ENCODE peak calls at places on chromosomes 2 and 18, in four cellular contexts. M is psoas muscle, W is esophagus muscularis mucosa, O is right cardiac atrium. I is an unnamed sample. For H3K4me1, the result is how much of the 10 kb centered on the place peaks cover.

GRCh38 chr18:79523738-79524180 is 128.0 kb downstream of the NFATC1 start:
- DNase-seq in M (no peak), W (no peak), O (no peak), I (no peak)

GRCh38 chr18:76985951-76986236 is 146.7 kb downstream of the MBP start:
- DNase-seq in M (no peak), W (no peak), O (no peak), I (no peak)

GRCh38 chr2:232376260-232376659 is 2.3 kb upstream of the ALPP start:
- DNase-seq in M (no peak), W (no peak), O (no peak), I (no peak)

GRCh38 chr18:48792141-48792540 is 158.6 kb downstream of the SMAD7 start:
- DNase-seq in M (no peak), W (no peak), O (no peak), I (peak)

GRCh38 chr2:33706410-33706809 is 107.3 kb upstream of the FAM98A start:
- DNase-seq in M (no peak), W (no peak), O (no peak), I (no peak)

GRCh38 chr2:65431417-65432226 is 777 bp downstream of the SPRED2 start:
- DNase-seq in M (peak), W (no peak), O (peak), I (peak)

GRCh38 chr2:135055182-135055786 is 3.2 kb downstream of the RAB3GAP1 start:
- DNase-seq in M (no peak), W (no peak), O (no peak), I (peak)

GRCh38 chr2:86633094-86633740 is 9.6 kb upstream of the RNF103 start:
- DNase-seq in M (no peak), W (no peak), O (peak), I (no peak)

GRCh38 chr2:11482473-11483031 is 16.6 kb upstream of the E2F6 start:
- DNase-seq in M (peak), W (no peak), O (peak), I (no peak)

GRCh38 chr18:341102-341501 is 73.3 kb upstream of the THOC1 start:
- DNase-seq in M (no peak), W (no peak), O (no peak), I (no peak)

GRCh38 chr2:25494626-25495025 is 152.9 kb upstream of the DNMT3A start:
- DNase-seq in M (no peak), W (no peak), O (no peak), I (no peak)

GRCh38 chr2:134260726-134261125 is 6.9 kb downstream of the MGAT5 start:
- DNase-seq in M (no peak), W (no peak), O (no peak), I (no peak)

GRCh38 chr18:3251963-3252277 is 4.3 kb downstream of the MYL12A start:
- DNase-seq in M (no peak), W (no peak), O (no peak), I (no peak)

GRCh38 chr2:67571785-67572718 is 174.9 kb downstream of the ETAA1 start:
- DNase-seq in M (no peak), W (no peak), O (no peak), I (no peak)

GRCh38 chr2:10909050-10909995 is 2.4 kb upstream of the KCNF1 start:
- DNase-seq in M (no peak), W (no peak), O (no peak), I (peak)

GRCh38 chr2:226445216-226445861 is 354.3 kb downstream of the IRS1 start:
- DNase-seq in M (no peak), W (no peak), O (no peak), I (no peak)

GRCh38 chr2:15940661-15941482 is 522 bp downstream of the MYCN start:
- DNase-seq in M (no peak), W (no peak), O (no peak), I (no peak)

GRCh38 chr18:8247700-8248099 is 361.5 kb upstream of the RAB12 start:
- DNase-seq in M (no peak), W (no peak), O (no peak), I (no peak)

GRCh38 chr2:47569658-47570398 is 166.9 kb downstream of the MSH2 start:
- DNase-seq in M (no peak), W (no peak), O (peak), I (no peak)

GRCh38 chr2:26654061-26654340 is 12.8 kb upstream of the CIB4 start:
- DNase-seq in M (no peak), W (no peak), O (no peak), I (peak)

GRCh38 chr2:11753886-11754704 is 7.7 kb downstream of the LPIN1 start:
- DNase-seq in M (peak), W (no peak), O (no peak), I (no peak)

GRCh38 chr2:224927671-224928173 is 114.5 kb downstream of the DOCK10 start:
- DNase-seq in M (no peak), W (no peak), O (no peak), I (peak)

GRCh38 chr2:70616168-70616694 is 62.6 kb upstream of the TGFA start:
- DNase-seq in M (no peak), W (no peak), O (no peak), I (no peak)

GRCh38 chr2:224183086-224183485 is 144.0 kb upstream of the SERPINE2 start:
- DNase-seq in M (no peak), W (no peak), O (no peak), I (no peak)

GRCh38 chr2:200814917-200815316 is 3.2 kb downstream of the BZW1 start:
- DNase-seq in M (no peak), W (no peak), O (no peak), I (no peak)

GRCh38 chr18:3457261-3457724 is 7.3 kb downstream of the TGIF1 start:
- DNase-seq in M (no peak), W (peak), O (no peak), I (no peak)

GRCh38 chr2:225272173-225272572 is 127.3 kb upstream of the NYAP2 start:
- DNase-seq in M (no peak), W (no peak), O (no peak), I (no peak)

GRCh38 chr2:224142397-224143312 is 103.6 kb upstream of the SERPINE2 start:
- DNase-seq in M (no peak), W (no peak), O (no peak), I (no peak)

GRCh38 chr2:2234398-2234797 is 96.7 kb downstream of the MYT1L start:
- DNase-seq in M (no peak), W (no peak), O (no peak), I (no peak)

GRCh38 chr2:174577967-174578589 is 19.5 kb downstream of the WIPF1 start:
- DNase-seq in M (no peak), W (no peak), O (no peak), I (no peak)

GRCh38 chr2:153235516-153235915 is 243.0 kb downstream of the RPRM start:
- DNase-seq in M (no peak), W (no peak), O (no peak), I (no peak)

GRCh38 chr18:3397031-3397750 is 52.8 kb upstream of the TGIF1 start:
- DNase-seq in M (no peak), W (no peak), O (no peak), I (no peak)

GRCh38 chr2:98749053-98749450 is 18.1 kb upstream of the MGAT4A start:
- DNase-seq in M (peak), W (no peak), O (no peak), I (peak)

GRCh38 chr2:95314964-95315611 is 17.9 kb downstream of the KCNIP3 start:
- DNase-seq in M (peak), W (no peak), O (peak), I (no peak)

GRCh38 chr2:73293534-73294171 is at the start of gene EGR4:
- DNase-seq in M (peak), W (no peak), O (peak), I (peak)

GRCh38 chr2:197135806-197136205 is 174.8 kb downstream of the ANKRD44 start:
- DNase-seq in M (no peak), W (no peak), O (no peak), I (no peak)

GRCh38 chr2:197137234-197137633 is 173.3 kb downstream of the ANKRD44 start:
- DNase-seq in M (no peak), W (no peak), O (no peak), I (no peak)

GRCh38 chr2:197138513-197138912 is 172.1 kb downstream of the ANKRD44 start:
- DNase-seq in M (no peak), W (no peak), O (no peak), I (no peak)

GRCh38 chr2:197137826-197138480 is 172.6 kb downstream of the ANKRD44 start:
- DNase-seq in M (no peak), W (no peak), O (no peak), I (no peak)

DNA sequence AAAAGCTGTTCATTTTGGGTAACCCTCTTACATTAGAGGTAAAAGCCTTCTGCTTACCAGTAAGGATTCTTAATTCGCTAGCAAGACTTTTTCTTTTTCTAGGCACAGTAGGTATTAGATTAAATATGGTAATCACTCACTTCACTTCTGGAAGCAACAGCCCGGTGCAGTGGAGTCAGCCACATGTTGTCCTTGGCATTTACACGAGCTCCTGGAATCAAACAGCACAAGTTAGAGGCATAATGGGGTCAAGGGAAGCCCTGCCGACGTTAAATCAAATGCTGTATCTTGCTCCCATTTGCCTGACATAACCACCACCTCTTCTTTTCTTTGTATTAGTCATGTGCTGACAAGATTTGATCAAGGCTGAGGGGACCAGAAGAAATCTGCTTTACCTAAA is 174.1 kb downstream of the ANKRD44 start:
- DNase-seq in M (no peak), W (no peak), O (no peak), I (no peak)
- H3K4me1 ChIP-seq in M (under half), W (under half), O (under half), I (under half)

GRCh38 chr2:130755234-130756040 is at the start of gene AMER3:
- DNase-seq in M (no peak), W (peak), O (peak), I (no peak)
- H3K4me3 ChIP-seq in M (peak), W (peak), O (peak), I (peak)

DNA sequence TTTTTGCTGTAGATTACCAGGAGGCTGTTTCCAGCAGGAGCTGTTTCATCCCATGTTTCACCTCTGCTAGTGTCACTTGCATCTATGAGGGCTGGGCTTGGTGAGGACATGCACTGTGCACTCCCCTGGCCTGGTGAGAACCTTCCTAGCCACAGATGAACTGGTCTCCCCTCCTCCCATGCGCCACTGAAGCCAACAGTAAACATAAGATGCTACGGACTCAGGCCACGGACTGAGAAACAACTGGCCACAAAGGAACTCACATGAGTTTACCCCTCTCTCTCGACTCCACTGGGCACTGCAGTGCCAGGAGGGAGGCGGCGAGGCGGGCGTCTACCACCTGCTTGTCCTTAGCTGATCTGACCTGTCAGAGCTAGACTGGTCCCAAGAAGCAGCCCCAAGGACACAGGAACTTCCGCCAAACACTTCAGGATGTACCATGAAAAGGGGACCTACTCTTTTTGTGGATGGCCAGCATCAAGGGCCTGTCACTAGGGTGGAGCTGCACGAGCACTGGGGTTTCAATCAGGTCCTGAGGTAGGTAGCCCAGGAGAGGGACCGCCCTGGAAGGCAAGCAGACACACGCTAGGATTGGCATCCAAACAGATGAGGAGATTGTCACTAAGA is 22.8 kb upstream of the HES6 start:
- DNase-seq in M (peak), W (no peak), O (no peak), I (no peak)
- H3K27ac ChIP-seq in M (peak), W (peak), O (no peak), I (peak)

DNA sequence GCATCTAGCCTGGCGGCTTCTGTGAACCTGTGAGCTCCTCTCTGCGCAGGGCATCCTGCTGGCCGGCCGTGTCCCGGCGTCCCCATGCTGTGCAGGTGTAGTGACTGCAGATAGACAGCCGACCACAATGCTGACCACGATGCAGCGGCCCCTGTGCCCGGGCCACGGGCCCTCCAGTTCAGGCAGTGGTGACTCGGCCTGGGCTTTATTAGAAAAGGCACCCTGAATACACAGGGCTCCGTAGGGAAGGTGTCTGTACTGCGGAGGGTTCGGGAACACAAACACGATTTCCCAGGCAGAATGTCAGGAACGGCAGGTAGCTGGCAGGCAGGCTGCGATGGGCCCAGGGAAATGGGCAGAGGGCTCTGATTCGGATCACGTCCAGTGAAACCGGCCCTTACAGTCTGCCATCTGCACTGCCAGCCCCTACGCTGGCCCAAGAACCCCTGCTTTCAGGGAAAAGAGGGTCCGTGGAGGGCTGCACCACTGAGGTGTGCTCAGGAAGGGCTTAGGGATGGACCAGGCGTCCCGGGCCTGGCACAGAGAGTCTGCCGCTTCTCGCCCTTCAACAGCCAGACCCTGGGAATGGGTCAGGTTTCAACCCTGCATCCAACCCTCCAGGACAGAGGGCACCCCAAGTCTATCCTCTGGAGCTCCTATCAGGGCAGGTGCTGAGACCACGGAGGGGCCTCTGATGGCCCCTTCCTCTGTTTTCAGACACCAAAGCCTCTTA is 196.5 kb downstream of the HDAC4 start:
- DNase-seq in M (peak), W (no peak), O (no peak), I (no peak)
- H3K4me1 ChIP-seq in M (half or more), W (half or more), O (under half), I (under half)

GRCh38 chr2:118091140-118091478 is 2.8 kb downstream of the INSIG2 start:
- DNase-seq in M (no peak), W (no peak), O (no peak), I (no peak)

GRCh38 chr2:118097657-118098056 is 9.4 kb downstream of the INSIG2 start:
- DNase-seq in M (no peak), W (no peak), O (no peak), I (no peak)

GRCh38 chr2:118095610-118096009 is 7.3 kb downstream of the INSIG2 start:
- DNase-seq in M (no peak), W (no peak), O (no peak), I (no peak)

GRCh38 chr2:118098307-118098706 is 10.0 kb downstream of the INSIG2 start:
- DNase-seq in M (no peak), W (no peak), O (no peak), I (no peak)

GRCh38 chr2:118094503-118094902 is 6.2 kb downstream of the INSIG2 start:
- DNase-seq in M (no peak), W (no peak), O (no peak), I (no peak)
- H3K4me3 ChIP-seq in M (no peak), W (no peak), O (no peak), I (no peak)

GRCh38 chr2:74856004-74856578 is 22.2 kb downstream of the HK2 start:
- DNase-seq in M (no peak), W (no peak), O (no peak), I (no peak)
- H3K27ac ChIP-seq in M (no peak), W (no peak), O (no peak), I (no peak)

DNA sequence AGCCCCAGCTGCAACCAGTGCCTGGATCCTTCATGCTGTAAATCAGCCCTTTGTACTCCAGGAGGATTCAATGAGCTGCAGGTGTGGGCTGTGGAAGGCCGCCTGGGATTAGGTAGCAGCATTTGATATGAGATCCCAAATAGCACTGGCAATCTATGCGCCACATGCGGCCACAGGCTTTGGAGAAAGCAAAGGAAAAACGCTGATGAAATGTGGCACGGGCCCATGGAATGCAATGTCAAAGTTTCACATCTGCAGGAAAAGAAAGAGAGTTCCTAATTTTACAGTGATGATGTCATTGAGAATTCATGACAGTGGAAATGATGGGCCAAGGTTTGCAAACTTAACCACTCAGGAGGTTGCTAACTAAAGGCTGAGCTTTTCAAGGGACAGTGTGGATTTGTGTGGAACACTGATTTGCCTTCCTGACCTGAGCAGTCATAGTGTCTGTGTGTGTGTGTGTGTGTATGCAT is 216.4 kb upstream of the OSR1 start:
- DNase-seq in M (peak), W (no peak), O (peak), I (peak)
- H3K4me1 ChIP-seq in M (under half), W (under half), O (under half), I (under half)